ENCODE peak calls at places on chromosomes 7 and 10, in eight cellular contexts. S is endodermal cell, D is heart left ventricle, B is DND-41, M is HL-60, C is thoracic aorta, L is lower leg skin, Q is cardiac muscle cell. Y is an unnamed sample.

GRCh38 chr7:36969376-36969775 is 245.1 kb upstream of the AOAH start:
- DNase-seq in Q (no peak), C (no peak), M (peak), S (no peak), B (peak), L (no peak), D (no peak), Y (no peak)

GRCh38 chr10:70053212-70053895 is 708 bp downstream of the MACROH2A2 start:
- DNase-seq in C (no peak), Q (peak), M (no peak), D (peak), S (peak), L (no peak), B (no peak), Y (no peak)

GRCh38 chr7:41038211-41038610 is 664.7 kb downstream of the INHBA start:
- DNase-seq in L (no peak), S (no peak), M (no peak), B (no peak), C (no peak), D (no peak), Q (no peak), Y (no peak)

GRCh38 chr7:76300210-76300731 is 2.2 kb upstream of the HSPB1 start:
- DNase-seq in S (no peak), B (no peak), L (no peak), C (no peak), D (no peak), M (no peak), Q (no peak), Y (no peak)

GRCh38 chr7:3910041-3910440 is 609.0 kb downstream of the SDK1 start:
- DNase-seq in C (no peak), B (no peak), S (no peak), D (no peak), M (no peak), L (no peak), Q (no peak), Y (no peak)

GRCh38 chr10:101319241-101319915 is 34.6 kb upstream of the BTRC start:
- DNase-seq in M (no peak), D (no peak), L (no peak), Q (no peak), S (peak), C (no peak), B (no peak), Y (no peak)

GRCh38 chr10:43420369-43421200 is 11.6 kb upstream of the HNRNPF start:
- DNase-seq in L (peak), C (peak), M (peak), D (peak), S (peak), Q (peak), B (peak), Y (no peak)

GRCh38 chr10:100033766-100034418 is 24.1 kb upstream of the DNMBP start:
- DNase-seq in M (no peak), B (no peak), Q (no peak), L (peak), D (no peak), C (no peak), S (no peak), Y (no peak)

GRCh38 chr10:69022611-69023010 is 34.0 kb downstream of the KIFBP start:
- DNase-seq in M (no peak), S (no peak), Q (no peak), C (no peak), L (no peak), B (no peak), D (no peak), Y (no peak)

GRCh38 chr10:70589762-70590662 is 12.5 kb downstream of the PRF1 start:
- DNase-seq in Q (no peak), B (peak), D (no peak), C (no peak), L (peak), M (no peak), S (no peak), Y (no peak)

GRCh38 chr10:103757531-103758293 is 97.7 kb downstream of the SH3PXD2A start:
- DNase-seq in C (no peak), Q (no peak), B (peak), S (peak), D (peak), M (peak), L (peak), Y (no peak)

GRCh38 chr10:50981385-50981784 is 92.9 kb upstream of the PRKG1 start:
- DNase-seq in M (no peak), D (no peak), L (no peak), Q (no peak), B (no peak), S (no peak), C (no peak), Y (no peak)

GRCh38 chr10:114615600-114616007 is 42.5 kb downstream of the ABLIM1 start:
- DNase-seq in M (no peak), Q (no peak), D (no peak), B (no peak), S (no peak), L (no peak), C (no peak), Y (no peak)

GRCh38 chr7:102295346-102296178 is 8.9 kb downstream of the SH2B2 start:
- DNase-seq in D (no peak), B (no peak), L (no peak), Q (peak), S (no peak), M (no peak), C (no peak), Y (no peak)

GRCh38 chr10:112177247-112177646 is 6.3 kb downstream of the GPAM start:
- DNase-seq in S (no peak), C (no peak), Q (peak), L (no peak), B (no peak), D (no peak), M (no peak), Y (no peak)

GRCh38 chr10:32788359-32788758 is 169.7 kb downstream of the ITGB1 start:
- DNase-seq in M (no peak), Q (no peak), D (no peak), L (no peak), C (no peak), B (no peak), S (no peak), Y (no peak)

GRCh38 chr10:116410351-116410750 is 17.3 kb upstream of the PNLIPRP3 start:
- DNase-seq in C (no peak), L (no peak), Q (no peak), B (no peak), D (no peak), M (no peak), S (no peak), Y (no peak)

GRCh38 chr10:124701881-124702656 is 42.1 kb downstream of the FAM53B start:
- DNase-seq in Q (no peak), D (peak), L (peak), S (no peak), C (no peak), M (no peak), B (no peak), Y (no peak)

GRCh38 chr10:48802611-48803046 is 118.0 kb downstream of the WDFY4 start:
- DNase-seq in S (no peak), C (no peak), M (no peak), B (no peak), L (no peak), D (no peak), Q (no peak), Y (peak)

GRCh38 chr7:20514364-20514763 is 101.1 kb upstream of the ABCB5 start:
- DNase-seq in M (no peak), B (no peak), C (no peak), S (no peak), L (no peak), D (peak), Q (peak), Y (no peak)

GRCh38 chr10:114519306-114519669 is 115.0 kb upstream of the AFAP1L2 start:
- DNase-seq in S (no peak), D (no peak), L (peak), Q (no peak), C (no peak), B (no peak), M (no peak), Y (no peak)

GRCh38 chr10:106557053-106557452 is 607.5 kb downstream of the SORCS1 start:
- DNase-seq in D (no peak), S (no peak), B (no peak), C (no peak), Q (no peak), M (no peak), L (no peak), Y (no peak)

GRCh38 chr7:75662579-75663301 is 76.0 kb downstream of the HIP1 start:
- DNase-seq in Q (no peak), L (no peak), C (no peak), B (no peak), M (no peak), D (no peak), S (no peak), Y (peak)

GRCh38 chr7:636396-636795 is 90.1 kb upstream of the DNAAF5 start:
- DNase-seq in Q (peak), S (no peak), D (no peak), M (no peak), C (no peak), L (no peak), B (no peak), Y (no peak)

GRCh38 chr7:40800771-40801170 is 666.0 kb downstream of the SUGCT start:
- DNase-seq in C (no peak), D (no peak), M (no peak), L (no peak), B (no peak), S (no peak), Q (peak), Y (no peak)

GRCh38 chr7:65979583-65980477 is 2.2 kb downstream of the GUSB start:
- DNase-seq in Q (no peak), L (peak), S (no peak), C (no peak), M (no peak), D (no peak), B (no peak), Y (no peak)

GRCh38 chr10:7409045-7409731 is 1.6 kb downstream of the SFMBT2 start:
- DNase-seq in S (peak), Q (peak), D (peak), B (peak), L (peak), C (no peak), M (peak), Y (peak)

GRCh38 chr10:126012485-126012884 is 116.1 kb downstream of the FANK1 start:
- DNase-seq in D (no peak), L (no peak), S (no peak), Q (no peak), M (no peak), B (no peak), C (no peak), Y (no peak)

GRCh38 chr10:14670551-14671240 is 104.0 kb downstream of the FAM107B start:
- DNase-seq in B (no peak), C (no peak), D (no peak), M (no peak), S (no peak), L (peak), Q (no peak), Y (no peak)

GRCh38 chr10:49279015-49279880 is 19.7 kb upstream of the C10orf71 start:
- DNase-seq in D (no peak), Q (peak), L (peak), S (peak), B (no peak), M (no peak), C (no peak), Y (no peak)

GRCh38 chr10:95562326-95562725 is 1.2 kb upstream of the SORBS1 start:
- DNase-seq in L (no peak), C (no peak), M (no peak), B (no peak), D (no peak), S (no peak), Q (no peak), Y (no peak)

GRCh38 chr10:47260505-47261111 is 39.4 kb upstream of the GDF10 start:
- DNase-seq in S (peak), Q (peak), L (no peak), M (no peak), D (no peak), B (no peak), C (no peak), Y (no peak)

GRCh38 chr7:110356438-110356837 is 734.5 kb upstream of the LRRN3 start:
- DNase-seq in Q (no peak), C (no peak), M (no peak), B (no peak), D (peak), S (no peak), L (peak), Y (no peak)

DNA sequence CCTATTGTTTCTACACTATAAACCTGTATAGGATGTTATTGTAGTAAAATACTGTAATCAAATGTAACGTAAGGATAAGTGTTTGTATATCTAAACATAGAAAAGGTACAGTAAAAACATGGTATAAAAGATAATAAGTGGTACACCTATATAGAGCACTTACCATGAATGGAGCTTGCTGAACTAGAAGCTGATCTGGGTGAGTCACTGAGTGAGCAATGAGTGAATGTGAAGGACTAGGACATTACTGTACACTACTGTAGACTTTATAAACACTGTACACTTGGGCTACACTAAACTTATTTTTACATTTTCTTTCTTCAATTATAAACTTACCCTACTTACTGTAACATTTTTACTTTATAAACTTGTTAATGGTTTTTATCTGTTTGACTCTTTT is 732.9 kb upstream of the LRRN3 start:
- DNase-seq in B (no peak), L (no peak), S (no peak), C (no peak), Q (no peak), D (no peak), M (no peak), Y (no peak)
- H3K4me3 ChIP-seq in B (no peak), L (no peak), S (no peak), C (no peak), Q (no peak), D (no peak), M (no peak), Y (no peak)

GRCh38 chr10:11881477-11882417 is 58.6 kb downstream of the PROSER2 start:
- DNase-seq in C (no peak), M (no peak), Q (no peak), S (peak), B (no peak), L (no peak), D (peak), Y (no peak)
- TF ChIP-seq CTCF in C (no peak), M (no peak), Q (no peak), S (peak), B (peak), L (no peak), D (no peak), Y (peak)

GRCh38 chr7:15400440-15400839 is 161.4 kb downstream of the AGMO start:
- DNase-seq in M (no peak), D (no peak), B (no peak), Q (no peak), C (no peak), L (no peak), S (no peak), Y (no peak)

GRCh38 chr7:15396210-15397158 is 165.3 kb downstream of the AGMO start:
- DNase-seq in D (no peak), M (no peak), Q (no peak), S (no peak), B (no peak), C (no peak), L (no peak), Y (no peak)

GRCh38 chr7:15397921-15398560 is 163.8 kb downstream of the AGMO start:
- DNase-seq in B (no peak), D (no peak), C (no peak), S (no peak), M (no peak), L (no peak), Q (no peak), Y (no peak)

GRCh38 chr7:15397159-15397550 is 164.7 kb downstream of the AGMO start:
- DNase-seq in L (no peak), B (no peak), Q (no peak), C (no peak), S (no peak), M (no peak), D (no peak), Y (no peak)

GRCh38 chr7:15399446-15399845 is 162.4 kb downstream of the AGMO start:
- DNase-seq in M (no peak), C (no peak), L (no peak), S (no peak), B (no peak), Q (no peak), D (no peak), Y (no peak)
- H3K4me3 ChIP-seq in M (no peak), C (no peak), L (no peak), S (no peak), B (no peak), Q (no peak), D (no peak), Y (no peak)

DNA sequence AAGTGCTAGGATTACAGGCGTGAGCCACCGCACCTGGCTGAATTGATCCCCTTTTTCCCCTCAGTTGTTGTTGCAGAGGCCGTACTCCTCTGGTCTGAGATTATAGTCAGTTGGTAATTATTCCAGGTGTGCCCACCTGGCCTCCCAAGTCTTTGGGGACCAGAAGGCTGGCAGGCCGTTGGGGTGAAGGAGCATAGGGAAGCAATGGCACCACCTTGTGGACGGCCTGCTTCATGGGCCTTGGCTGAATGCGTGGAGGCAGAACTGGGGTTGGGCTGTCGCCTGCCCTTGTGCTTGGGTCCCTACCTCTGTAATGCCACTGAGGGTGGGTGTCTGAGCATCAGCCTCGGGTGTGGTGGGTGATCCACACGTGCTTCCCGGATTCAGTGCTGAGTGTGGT is 125.7 kb downstream of the RGS10 start:
- DNase-seq in L (peak), S (peak), B (peak), C (no peak), M (peak), D (peak), Q (peak), Y (peak)
- TF ChIP-seq CTCF in L (no peak), S (peak), B (peak), C (peak), M (peak), D (peak), Q (peak), Y (peak)